ENCODE peak calls at places on chromosomes 11 and 22, in four cellular contexts. One of them, this sample, is unnamed.
A peak's percentile ranks its signal among the peaks of the same experiment; 100 is the strongest.

GRCh38 chr11:73323464-73323863 is 15.4 kb downstream of the ARHGEF17 start:
- ATAC-seq in sciatic nerve: peak; percentile 77
- ATAC-seq in left lung: peak; percentile 62
- ATAC-seq in central memory CD8-positive, alpha-beta T cell: no peak
- ATAC-seq in this sample: peak; percentile 81

GRCh38 chr11:110087820-110088534 is 5.2 kb upstream of the ZC3H12C start:
- ATAC-seq in central memory CD8-positive, alpha-beta T cell: no peak
- ATAC-seq in sciatic nerve: no peak
- ATAC-seq in left lung: peak; percentile 64
- ATAC-seq in this sample: no peak

GRCh38 chr22:37179126-37179470 is 8.9 kb downstream of the C1QTNF6 start:
- ATAC-seq in central memory CD8-positive, alpha-beta T cell: no peak
- ATAC-seq in left lung: no peak
- ATAC-seq in sciatic nerve: no peak
- ATAC-seq in this sample: no peak

GRCh38 chr11:119717839-119718534 is 11.0 kb downstream of the NECTIN1 start:
- ATAC-seq in left lung: no peak
- ATAC-seq in central memory CD8-positive, alpha-beta T cell: no peak
- ATAC-seq in sciatic nerve: no peak
- ATAC-seq in this sample: no peak

GRCh38 chr11:65378208-65378927 is 4.1 kb downstream of the SLC25A45 start:
- ATAC-seq in sciatic nerve: no peak
- ATAC-seq in left lung: no peak
- ATAC-seq in central memory CD8-positive, alpha-beta T cell: no peak
- ATAC-seq in this sample: no peak

GRCh38 chr22:35306350-35306967 is 6.8 kb downstream of the TOM1 start:
- ATAC-seq in central memory CD8-positive, alpha-beta T cell: peak; percentile 98
- ATAC-seq in left lung: no peak
- ATAC-seq in sciatic nerve: no peak
- ATAC-seq in this sample: no peak

GRCh38 chr11:113906515-113906914 is 1.9 kb downstream of the HTR3B start:
- ATAC-seq in left lung: peak; percentile 56
- ATAC-seq in central memory CD8-positive, alpha-beta T cell: no peak
- ATAC-seq in sciatic nerve: no peak
- ATAC-seq in this sample: no peak

GRCh38 chr22:50691521-50691920 is 18.9 kb downstream of the SHANK3 start:
- ATAC-seq in left lung: peak; percentile 43
- ATAC-seq in sciatic nerve: no peak
- ATAC-seq in central memory CD8-positive, alpha-beta T cell: no peak
- ATAC-seq in this sample: no peak

GRCh38 chr22:47422736-47423135 is 660.3 kb downstream of the TBC1D22A start:
- ATAC-seq in left lung: no peak
- ATAC-seq in central memory CD8-positive, alpha-beta T cell: no peak
- ATAC-seq in sciatic nerve: no peak
- ATAC-seq in this sample: no peak

GRCh38 chr22:31501738-31502137 is 5.4 kb downstream of the SFI1 start:
- ATAC-seq in sciatic nerve: no peak
- ATAC-seq in left lung: no peak
- ATAC-seq in central memory CD8-positive, alpha-beta T cell: no peak
- ATAC-seq in this sample: no peak

GRCh38 chr11:69382131-69383128 is 88.5 kb downstream of the MYEOV start:
- ATAC-seq in sciatic nerve: peak; percentile 43
- ATAC-seq in central memory CD8-positive, alpha-beta T cell: no peak
- ATAC-seq in left lung: peak; percentile 51
- ATAC-seq in this sample: peak; percentile 51

GRCh38 chr11:44785856-44786606 is 59.3 kb downstream of the TSPAN18 start:
- ATAC-seq in sciatic nerve: no peak
- ATAC-seq in left lung: no peak
- ATAC-seq in central memory CD8-positive, alpha-beta T cell: no peak
- ATAC-seq in this sample: no peak

GRCh38 chr11:64058494-64058893 is 22.8 kb downstream of the FLRT1 start:
- ATAC-seq in left lung: no peak
- ATAC-seq in central memory CD8-positive, alpha-beta T cell: no peak
- ATAC-seq in sciatic nerve: no peak
- ATAC-seq in this sample: no peak

GRCh38 chr22:24069721-24070120 is 58.6 kb downstream of the CABIN1 start:
- ATAC-seq in left lung: no peak
- ATAC-seq in central memory CD8-positive, alpha-beta T cell: no peak
- ATAC-seq in sciatic nerve: no peak
- ATAC-seq in this sample: no peak

GRCh38 chr11:95512177-95512576 is 277.4 kb downstream of the FAM76B start:
- ATAC-seq in sciatic nerve: peak; percentile 80
- ATAC-seq in left lung: peak; percentile 84
- ATAC-seq in central memory CD8-positive, alpha-beta T cell: no peak
- ATAC-seq in this sample: peak; percentile 91

GRCh38 chr11:126833020-126833419 is 167.6 kb downstream of the KIRREL3 start:
- ATAC-seq in left lung: peak; percentile 37
- ATAC-seq in central memory CD8-positive, alpha-beta T cell: no peak
- ATAC-seq in sciatic nerve: no peak
- ATAC-seq in this sample: no peak

GRCh38 chr11:876550-876949 is 33.9 kb downstream of the TSPAN4 start:
- ATAC-seq in central memory CD8-positive, alpha-beta T cell: no peak
- ATAC-seq in left lung: no peak
- ATAC-seq in sciatic nerve: peak; percentile 59
- ATAC-seq in this sample: peak; percentile 30

GRCh38 chr11:69002101-69002742 is 10.8 kb downstream of the MRGPRF start:
- ATAC-seq in sciatic nerve: peak; percentile 56
- ATAC-seq in central memory CD8-positive, alpha-beta T cell: no peak
- ATAC-seq in left lung: no peak
- ATAC-seq in this sample: peak; percentile 52

GRCh38 chr22:39938509-39938908 is 21.7 kb upstream of the TMA7B start:
- ATAC-seq in central memory CD8-positive, alpha-beta T cell: no peak
- ATAC-seq in left lung: no peak
- ATAC-seq in sciatic nerve: no peak
- ATAC-seq in this sample: no peak

GRCh38 chr22:20865869-20866445 is 7.2 kb downstream of the SNAP29 start:
- ATAC-seq in central memory CD8-positive, alpha-beta T cell: no peak
- ATAC-seq in sciatic nerve: no peak
- ATAC-seq in left lung: peak; percentile 48
- ATAC-seq in this sample: no peak

GRCh38 chr11:11243258-11243789 is 109.7 kb downstream of the CSNK2A3 start:
- ATAC-seq in central memory CD8-positive, alpha-beta T cell: peak; percentile 8
- ATAC-seq in left lung: peak; percentile 40
- ATAC-seq in sciatic nerve: peak; percentile 83
- ATAC-seq in this sample: peak; percentile 87

GRCh38 chr22:19769393-19769715 is 8.8 kb downstream of the TBX1 start:
- ATAC-seq in central memory CD8-positive, alpha-beta T cell: no peak
- ATAC-seq in left lung: no peak
- ATAC-seq in sciatic nerve: no peak
- ATAC-seq in this sample: no peak